ENCODE peak calls at places on chromosomes 5 and 9, in five cellular contexts. T, H, Y, R and L are unnamed samples.

GRCh38 chr9:120920495-120921178 is 6.0 kb downstream of the TRAF1 start:
- DNase-seq in T (no peak), H (no peak), Y (no peak), R (no peak), L (no peak)

GRCh38 chr5:2782658-2783057 is 31.2 kb upstream of the IRX2 start:
- DNase-seq in T (no peak), H (no peak), Y (no peak), R (no peak), L (no peak)

GRCh38 chr5:10741661-10742060 is 19.4 kb downstream of the DAP start:
- DNase-seq in T (no peak), H (no peak), Y (no peak), R (no peak), L (no peak)

GRCh38 chr5:61534481-61535267 is 202.6 kb downstream of the ZSWIM6 start:
- DNase-seq in T (no peak), H (no peak), Y (no peak), R (no peak), L (no peak)

GRCh38 chr5:144201578-144201977 is 30.9 kb downstream of the KCTD16 start:
- DNase-seq in T (no peak), H (no peak), Y (no peak), R (no peak), L (no peak)

GRCh38 chr9:73151653-73152382 is at the start of gene ANXA1:
- DNase-seq in T (no peak), H (no peak), Y (no peak), R (no peak), L (no peak)

GRCh38 chr5:84242286-84242685 is 142.4 kb downstream of the EDIL3 start:
- DNase-seq in T (no peak), H (no peak), Y (no peak), R (no peak), L (peak)

GRCh38 chr5:123537256-123537655 is 25.3 kb downstream of the CSNK1G3 start:
- DNase-seq in T (no peak), H (no peak), Y (no peak), R (no peak), L (no peak)

GRCh38 chr5:172733179-172733973 is 37.6 kb downstream of the DUSP1 start:
- DNase-seq in T (peak), H (peak), Y (peak), R (peak), L (peak)

GRCh38 chr9:131098391-131099087 is 2.2 kb downstream of the AIF1L start:
- DNase-seq in T (no peak), H (no peak), Y (no peak), R (no peak), L (no peak)

GRCh38 chr5:67536892-67537291 is 340.3 kb upstream of the CD180 start:
- DNase-seq in T (no peak), H (no peak), Y (no peak), R (no peak), L (no peak)

GRCh38 chr9:127629468-127630081 is 17.5 kb downstream of the STXBP1 start:
- DNase-seq in T (no peak), H (no peak), Y (no peak), R (no peak), L (no peak)

GRCh38 chr5:107893642-107894041 is 222.9 kb upstream of the EFNA5 start:
- DNase-seq in T (no peak), H (no peak), Y (no peak), R (no peak), L (no peak)

GRCh38 chr5:77423022-77423750 is 68.9 kb downstream of the WDR41 start:
- DNase-seq in T (no peak), H (no peak), Y (no peak), R (no peak), L (no peak)

GRCh38 chr5:40680741-40681350 is 1.1 kb downstream of the PTGER4 start:
- DNase-seq in T (peak), H (peak), Y (peak), R (no peak), L (no peak)

GRCh38 chr9:115615821-115616665 is 498.1 kb upstream of the TNC start:
- DNase-seq in T (no peak), H (no peak), Y (no peak), R (no peak), L (no peak)

GRCh38 chr5:76986828-76987526 is 34.1 kb downstream of the CRHBP start:
- DNase-seq in T (no peak), H (no peak), Y (no peak), R (no peak), L (no peak)

GRCh38 chr5:150428106-150428876 is 15.6 kb upstream of the CD74 start:
- DNase-seq in T (peak), H (no peak), Y (peak), R (no peak), L (no peak)

GRCh38 chr5:32734822-32735378 is 23.8 kb downstream of the NPR3 start:
- DNase-seq in T (no peak), H (no peak), Y (no peak), R (no peak), L (no peak)

GRCh38 chr5:51382759-51383493 is at the start of gene ISL1:
- DNase-seq in T (peak), H (peak), Y (no peak), R (no peak), L (no peak)

GRCh38 chr5:169099801-169100734 is 200.9 kb downstream of the SLIT3 start:
- DNase-seq in T (no peak), H (no peak), Y (no peak), R (no peak), L (peak)

GRCh38 chr5:10486511-10487344 is 45.0 kb downstream of the ROPN1L start:
- DNase-seq in T (no peak), H (no peak), Y (no peak), R (no peak), L (no peak)

GRCh38 chr9:127567119-127567897 is 44.8 kb upstream of the STXBP1 start:
- DNase-seq in T (peak), H (peak), Y (peak), R (peak), L (peak)

GRCh38 chr9:90432951-90433350 is 209.7 kb downstream of the DIRAS2 start:
- DNase-seq in T (no peak), H (no peak), Y (no peak), R (no peak), L (no peak)

GRCh38 chr9:18566125-18566524 is 92.2 kb downstream of the ADAMTSL1 start:
- DNase-seq in T (no peak), H (no peak), Y (no peak), R (no peak), L (no peak)

GRCh38 chr9:125757834-125758233 is 10.7 kb downstream of the PBX3 start:
- DNase-seq in T (no peak), H (no peak), Y (no peak), R (no peak), L (no peak)

GRCh38 chr5:163569284-163569683 is 63.9 kb downstream of the MAT2B start:
- DNase-seq in T (no peak), H (no peak), Y (no peak), R (no peak), L (no peak)

GRCh38 chr9:99013550-99013949 is 69.8 kb downstream of the COL15A1 start:
- DNase-seq in T (no peak), H (no peak), Y (no peak), R (no peak), L (no peak)
- H3K27ac ChIP-seq in T (no peak), H (no peak), Y (no peak), R (no peak), L (no peak)

GRCh38 chr9:106287108-106287631 is 575.8 kb upstream of the ZNF462 start:
- DNase-seq in T (no peak), H (no peak), Y (no peak), R (no peak), L (no peak)

GRCh38 chr9:106286249-106286648 is 576.7 kb upstream of the ZNF462 start:
- DNase-seq in T (no peak), H (no peak), Y (no peak), R (no peak), L (no peak)

GRCh38 chr9:106288689-106289088 is 574.3 kb upstream of the ZNF462 start:
- DNase-seq in T (no peak), H (no peak), Y (no peak), R (no peak), L (no peak)

GRCh38 chr9:106284300-106284699 is 578.7 kb upstream of the ZNF462 start:
- DNase-seq in T (no peak), H (no peak), Y (no peak), R (no peak), L (no peak)
- TF ChIP-seq CTCF in T (no peak), H (no peak), Y (no peak), R (no peak), L (no peak)

GRCh38 chr5:35880166-35880565 is 23.5 kb downstream of the IL7R start:
- DNase-seq in T (no peak), H (no peak), Y (no peak), R (no peak), L (no peak)

GRCh38 chr5:35884125-35884788 is 27.6 kb downstream of the IL7R start:
- DNase-seq in T (no peak), H (no peak), Y (no peak), R (no peak), L (no peak)

GRCh38 chr5:35879649-35880048 is 23.0 kb downstream of the IL7R start:
- DNase-seq in T (no peak), H (no peak), Y (no peak), R (no peak), L (no peak)

GRCh38 chr5:35881758-35882157 is 25.1 kb downstream of the IL7R start:
- DNase-seq in T (no peak), H (no peak), Y (no peak), R (no peak), L (no peak)

GRCh38 chr5:35884789-35885172 is 28.1 kb downstream of the IL7R start:
- DNase-seq in T (no peak), H (no peak), Y (no peak), R (no peak), L (no peak)
- H3K4me3 ChIP-seq in T (no peak), H (no peak), Y (no peak), R (no peak), L (no peak)

DNA sequence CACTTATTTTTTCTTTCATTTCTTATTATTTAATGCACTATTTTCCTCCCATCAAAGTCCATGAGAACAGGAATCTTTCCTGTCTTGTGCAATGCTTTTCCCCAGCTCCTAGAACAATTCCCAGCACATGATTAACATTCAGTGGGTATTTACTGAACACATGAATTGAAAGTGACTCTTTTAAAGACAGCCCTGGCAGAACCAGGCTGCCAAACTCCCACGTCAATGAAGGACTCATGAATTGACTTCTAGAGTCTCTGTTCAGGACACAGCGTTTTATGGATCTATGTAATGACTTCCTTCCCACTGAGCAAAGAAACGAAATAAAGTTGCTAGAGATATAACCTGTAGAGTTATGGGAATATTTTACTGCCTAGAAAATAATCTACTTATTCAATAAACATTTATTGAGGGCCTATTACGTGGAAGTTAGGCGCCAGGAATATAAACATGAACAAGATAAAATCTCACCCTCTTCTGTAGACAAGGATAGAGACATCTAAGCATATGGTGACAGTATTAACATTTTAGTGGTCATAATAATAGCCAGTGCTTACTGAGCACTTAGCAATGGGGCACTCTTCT is 485.9 kb upstream of the KLF4 start:
- DNase-seq in T (no peak), H (no peak), Y (no peak), R (no peak), L (no peak)
- H3K27ac ChIP-seq in T (no peak), H (peak), Y (no peak), R (no peak), L (no peak)

DNA sequence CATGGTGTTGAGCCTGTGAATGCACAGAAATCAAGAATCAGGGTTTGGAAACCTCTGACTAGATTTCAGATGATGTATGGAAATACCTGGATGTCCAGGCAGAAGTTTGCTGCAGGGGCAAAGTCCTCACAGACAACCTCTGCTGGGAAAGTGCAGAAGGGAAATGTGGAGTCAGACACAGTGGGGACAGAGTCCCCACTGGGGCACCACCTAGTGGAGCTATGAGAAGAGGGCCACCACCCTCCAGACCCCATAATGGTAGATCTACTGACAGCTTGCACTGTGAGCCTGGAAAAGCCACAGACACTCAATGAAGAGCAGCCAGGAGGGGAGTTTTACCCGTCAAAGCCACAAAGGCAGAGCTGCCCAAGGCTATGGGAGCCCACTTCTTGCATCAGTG is 181.9 kb upstream of the SEMA6A start:
- DNase-seq in T (no peak), H (no peak), Y (no peak), R (no peak), L (no peak)
- TF ChIP-seq CTCF in T (no peak), H (no peak), Y (no peak), R (no peak), L (no peak)

DNA sequence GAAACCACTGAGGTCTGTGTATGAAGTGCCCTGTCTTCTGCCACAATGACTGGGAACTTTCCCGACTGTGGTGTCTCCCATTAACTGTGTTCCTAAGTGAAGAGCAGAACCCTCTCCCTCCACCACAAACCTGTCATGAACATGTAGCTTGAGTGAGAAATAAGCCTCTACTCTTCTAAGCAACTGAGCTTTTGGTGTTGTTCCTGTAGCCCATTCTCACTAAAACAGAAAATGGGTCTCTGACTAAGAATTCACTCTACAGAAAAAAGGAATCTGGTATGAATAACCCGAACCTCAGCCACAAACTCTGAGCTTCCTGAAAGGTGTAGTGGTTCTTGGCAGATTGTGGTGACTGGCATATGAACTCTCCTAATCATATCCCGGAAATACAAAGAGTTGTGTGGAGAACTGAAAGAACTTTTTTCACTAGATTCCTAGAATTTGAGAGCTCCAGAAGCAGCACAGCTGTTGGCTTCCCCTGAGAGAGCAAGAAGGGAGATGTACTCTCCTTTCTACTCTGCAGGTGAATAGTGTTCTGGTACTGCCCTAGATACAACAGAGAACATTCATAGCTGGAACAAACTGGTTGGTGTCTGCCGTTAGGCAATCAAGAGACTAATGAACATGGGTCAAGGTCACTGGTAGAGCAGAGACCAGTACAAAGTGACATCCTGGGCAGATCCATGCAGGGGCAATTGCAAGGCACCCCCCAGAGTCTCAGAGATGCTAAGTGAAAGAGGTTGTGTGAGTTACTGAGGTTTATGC is 283.8 kb downstream of the PDE4D start:
- DNase-seq in T (no peak), H (no peak), Y (no peak), R (no peak), L (no peak)
- H3K4me3 ChIP-seq in T (no peak), H (no peak), Y (no peak), R (no peak), L (no peak)